ENCODE peak calls at places on chromosome 16, in seven cellular contexts. U, A, J, S, B, Y and O are unnamed samples.

GRCh38 chr16:86978445-86979030 is 338.7 kb downstream of the C16orf95 start:
- DNase-seq in B (no peak), A (no peak), S (no peak), Y (no peak), J (no peak), U (no peak), O (no peak)

GRCh38 chr16:70374213-70374612 is 27.5 kb downstream of the DDX19A start:
- DNase-seq in S (no peak), J (no peak), U (no peak), Y (no peak), B (no peak), A (no peak), O (no peak)

GRCh38 chr16:25838724-25839186 is 147.0 kb downstream of the HS3ST4 start:
- DNase-seq in S (peak), Y (no peak), J (peak), A (peak), U (no peak), B (peak), O (peak)

GRCh38 chr16:85078952-85079351 is 33.3 kb downstream of the CIBAR2 start:
- DNase-seq in B (no peak), J (no peak), U (no peak), A (no peak), Y (no peak), S (no peak), O (no peak)

GRCh38 chr16:9159839-9160550 is 68.6 kb downstream of the HAPSTR1 start:
- DNase-seq in Y (no peak), S (peak), A (no peak), J (peak), U (no peak), B (peak), O (peak)

GRCh38 chr16:19882186-19882585 is 2.5 kb downstream of the GPRC5B start:
- DNase-seq in Y (no peak), S (peak), U (no peak), A (no peak), B (no peak), J (no peak), O (no peak)

GRCh38 chr16:48244080-48244862 is at the start of gene LONP2:
- DNase-seq in U (peak), J (peak), S (peak), B (peak), A (peak), Y (peak), O (peak)

GRCh38 chr16:307691-308312 is 24.8 kb downstream of the PDIA2 start:
- DNase-seq in J (no peak), B (peak), A (no peak), S (no peak), Y (no peak), U (no peak), O (no peak)

GRCh38 chr16:78929798-78930197 is 670.7 kb downstream of the MAF start:
- DNase-seq in Y (no peak), U (no peak), A (no peak), B (no peak), S (no peak), J (no peak), O (no peak)

GRCh38 chr16:58836427-58836826 is 102.3 kb upstream of the GOT2 start:
- DNase-seq in A (no peak), J (no peak), B (no peak), S (no peak), Y (no peak), U (no peak), O (no peak)

GRCh38 chr16:4307215-4308037 is 8.4 kb upstream of the GLIS2 start:
- DNase-seq in A (peak), U (peak), S (peak), J (peak), Y (peak), B (peak), O (peak)